ENCODE peak calls at places on chromosomes 7 and 10, in seven cellular contexts. One of them, this sample, is unnamed.

GRCh38 chr10:12685261-12685861 is 316.2 kb downstream of the CCDC3 start:
- DNase-seq in SK-N-SH: no peak
- DNase-seq in HCT116: no peak
- DNase-seq in GM12878: no peak
- DNase-seq in H1: no peak
- DNase-seq in K562: no peak
- DNase-seq in HepG2: no peak
- DNase-seq in this sample: no peak

GRCh38 chr10:69406302-69406811 is 10.4 kb downstream of the TACR2 start:
- DNase-seq in HCT116: no peak
- DNase-seq in GM12878: no peak
- DNase-seq in SK-N-SH: no peak
- DNase-seq in K562: no peak
- DNase-seq in H1: no peak
- DNase-seq in HepG2: no peak
- DNase-seq in this sample: no peak

GRCh38 chr10:132523561-132524442 is 13.8 kb upstream of the INPP5A start:
- DNase-seq in HepG2: no peak
- DNase-seq in K562: no peak
- DNase-seq in SK-N-SH: peak
- DNase-seq in GM12878: no peak
- DNase-seq in HCT116: no peak
- DNase-seq in H1: no peak
- DNase-seq in this sample: no peak

GRCh38 chr7:29592866-29593265 is 29.2 kb downstream of the PRR15 start:
- DNase-seq in H1: no peak
- DNase-seq in K562: no peak
- DNase-seq in SK-N-SH: no peak
- DNase-seq in HepG2: no peak
- DNase-seq in GM12878: no peak
- DNase-seq in HCT116: no peak
- DNase-seq in this sample: no peak

GRCh38 chr7:105782391-105783063 is 93.9 kb downstream of the ATXN7L1 start:
- DNase-seq in SK-N-SH: no peak
- DNase-seq in H1: no peak
- DNase-seq in K562: no peak
- DNase-seq in HepG2: no peak
- DNase-seq in GM12878: no peak
- DNase-seq in HCT116: no peak
- DNase-seq in this sample: no peak

GRCh38 chr10:29585488-29585976 is 49.2 kb downstream of the SVIL start:
- DNase-seq in HCT116: no peak
- DNase-seq in K562: no peak
- DNase-seq in H1: no peak
- DNase-seq in SK-N-SH: no peak
- DNase-seq in GM12878: no peak
- DNase-seq in HepG2: no peak
- DNase-seq in this sample: no peak

GRCh38 chr10:115379064-115379463 is 285.9 kb downstream of the ATRNL1 start:
- DNase-seq in HepG2: no peak
- DNase-seq in HCT116: no peak
- DNase-seq in H1: no peak
- DNase-seq in SK-N-SH: no peak
- DNase-seq in K562: no peak
- DNase-seq in GM12878: no peak
- DNase-seq in this sample: no peak

GRCh38 chr7:26653430-26653911 is 210.9 kb downstream of the SKAP2 start:
- DNase-seq in HepG2: no peak
- DNase-seq in SK-N-SH: no peak
- DNase-seq in GM12878: no peak
- DNase-seq in K562: no peak
- DNase-seq in H1: no peak
- DNase-seq in HCT116: no peak
- DNase-seq in this sample: peak

GRCh38 chr7:155230169-155230593 is 67.5 kb upstream of the INSIG1 start:
- DNase-seq in K562: no peak
- DNase-seq in HepG2: peak
- DNase-seq in GM12878: no peak
- DNase-seq in SK-N-SH: no peak
- DNase-seq in H1: no peak
- DNase-seq in HCT116: peak
- DNase-seq in this sample: peak

GRCh38 chr7:90629306-90629918 is 33.3 kb downstream of the CDK14 start:
- DNase-seq in HepG2: peak
- DNase-seq in SK-N-SH: peak
- DNase-seq in GM12878: peak
- DNase-seq in H1: no peak
- DNase-seq in K562: no peak
- DNase-seq in HCT116: peak
- DNase-seq in this sample: peak

GRCh38 chr7:39084344-39084743 is 106.6 kb downstream of the POU6F2 start:
- DNase-seq in H1: no peak
- DNase-seq in K562: no peak
- DNase-seq in HCT116: no peak
- DNase-seq in HepG2: peak
- DNase-seq in SK-N-SH: no peak
- DNase-seq in GM12878: no peak
- DNase-seq in this sample: no peak

GRCh38 chr7:3943779-3944520 is 642.9 kb downstream of the SDK1 start:
- DNase-seq in H1: no peak
- DNase-seq in SK-N-SH: no peak
- DNase-seq in K562: no peak
- DNase-seq in HCT116: no peak
- DNase-seq in HepG2: no peak
- DNase-seq in GM12878: no peak
- DNase-seq in this sample: no peak

GRCh38 chr10:109451879-109452278 is 471.4 kb downstream of the XPNPEP1 start:
- DNase-seq in HCT116: no peak
- DNase-seq in SK-N-SH: no peak
- DNase-seq in K562: no peak
- DNase-seq in H1: no peak
- DNase-seq in GM12878: no peak
- DNase-seq in HepG2: no peak
- DNase-seq in this sample: no peak

GRCh38 chr10:115948415-115948814 is 324.6 kb downstream of the GFRA1 start:
- DNase-seq in SK-N-SH: no peak
- DNase-seq in GM12878: no peak
- DNase-seq in HepG2: no peak
- DNase-seq in H1: no peak
- DNase-seq in K562: no peak
- DNase-seq in HCT116: no peak
- DNase-seq in this sample: peak

GRCh38 chr7:67346876-67347275 is 350.2 kb downstream of the TYW1 start:
- DNase-seq in K562: no peak
- DNase-seq in HepG2: no peak
- DNase-seq in H1: no peak
- DNase-seq in HCT116: no peak
- DNase-seq in GM12878: no peak
- DNase-seq in SK-N-SH: no peak
- DNase-seq in this sample: no peak

GRCh38 chr7:96388620-96389383 is 66.9 kb upstream of the SLC25A13 start:
- DNase-seq in SK-N-SH: no peak
- DNase-seq in H1: no peak
- DNase-seq in HepG2: no peak
- DNase-seq in HCT116: no peak
- DNase-seq in K562: no peak
- DNase-seq in GM12878: no peak
- DNase-seq in this sample: no peak

GRCh38 chr10:26480909-26481703 is 43.0 kb downstream of the APBB1IP start:
- DNase-seq in HCT116: no peak
- DNase-seq in SK-N-SH: no peak
- DNase-seq in H1: no peak
- DNase-seq in K562: no peak
- DNase-seq in GM12878: no peak
- DNase-seq in HepG2: no peak
- DNase-seq in this sample: no peak

GRCh38 chr10:47283101-47283630 is 16.8 kb upstream of the GDF10 start:
- DNase-seq in GM12878: no peak
- DNase-seq in SK-N-SH: no peak
- DNase-seq in K562: no peak
- DNase-seq in HCT116: no peak
- DNase-seq in HepG2: no peak
- DNase-seq in H1: no peak
- DNase-seq in this sample: no peak

GRCh38 chr7:158856883-158857668 is 718 bp downstream of the DYNC2I1 start:
- DNase-seq in K562: no peak
- DNase-seq in GM12878: no peak
- DNase-seq in SK-N-SH: no peak
- DNase-seq in H1: no peak
- DNase-seq in HepG2: no peak
- DNase-seq in HCT116: no peak
- DNase-seq in this sample: no peak

GRCh38 chr7:158860394-158860793 is 4.0 kb downstream of the DYNC2I1 start:
- DNase-seq in HCT116: no peak
- DNase-seq in GM12878: no peak
- DNase-seq in K562: no peak
- DNase-seq in SK-N-SH: no peak
- DNase-seq in HepG2: no peak
- DNase-seq in H1: no peak
- DNase-seq in this sample: no peak

GRCh38 chr7:158861004-158861787 is 4.8 kb downstream of the DYNC2I1 start:
- DNase-seq in HCT116: no peak
- DNase-seq in HepG2: no peak
- DNase-seq in H1: no peak
- DNase-seq in SK-N-SH: no peak
- DNase-seq in GM12878: no peak
- DNase-seq in K562: no peak
- DNase-seq in this sample: no peak

GRCh38 chr7:158861936-158862704 is 5.8 kb downstream of the DYNC2I1 start:
- DNase-seq in HCT116: no peak
- DNase-seq in SK-N-SH: no peak
- DNase-seq in GM12878: no peak
- DNase-seq in K562: no peak
- DNase-seq in H1: no peak
- DNase-seq in HepG2: no peak
- DNase-seq in this sample: no peak

GRCh38 chr7:158858592-158859503 is 2.5 kb downstream of the DYNC2I1 start:
- DNase-seq in K562: no peak
- DNase-seq in HCT116: peak
- DNase-seq in GM12878: no peak
- DNase-seq in HepG2: no peak
- DNase-seq in H1: no peak
- DNase-seq in SK-N-SH: no peak
- DNase-seq in this sample: no peak
- TF ChIP-seq JUND in K562: peak
- TF ChIP-seq JUND in HCT116: no peak
- TF ChIP-seq JUND in GM12878: no peak
- TF ChIP-seq JUND in HepG2: no peak
- TF ChIP-seq JUND in H1: no peak
- TF ChIP-seq JUND in SK-N-SH: no peak
- TF ChIP-seq JUND in this sample: no peak

DNA sequence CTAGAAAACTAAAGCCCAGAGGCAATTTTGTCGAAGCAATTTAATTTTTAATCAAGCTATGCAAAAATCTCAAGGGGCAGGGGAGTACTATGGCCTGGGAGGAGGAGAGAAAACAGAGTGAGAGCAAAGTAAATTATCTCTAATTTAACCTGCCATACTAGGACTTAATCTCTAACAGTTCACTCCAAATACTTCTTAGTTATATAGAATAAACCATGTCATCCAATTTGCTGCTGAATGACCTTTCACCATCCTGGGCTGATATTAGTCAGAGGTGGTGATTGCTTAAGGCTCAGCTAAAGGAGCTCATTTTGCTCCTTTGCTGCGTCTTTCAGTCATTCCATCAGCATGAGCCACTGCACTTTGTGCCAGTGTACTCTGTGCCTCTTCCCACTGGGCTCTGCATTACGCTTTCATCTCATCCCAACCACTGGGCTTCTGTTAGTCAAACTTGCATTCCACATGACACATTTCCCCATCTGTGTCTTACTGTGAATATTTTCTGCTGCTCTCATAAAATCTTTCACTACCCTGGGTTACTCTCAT is 84.2 kb downstream of the CD36 start:
- DNase-seq in GM12878: no peak
- DNase-seq in HCT116: peak
- DNase-seq in H1: peak
- DNase-seq in K562: no peak
- DNase-seq in HepG2: peak
- DNase-seq in SK-N-SH: no peak
- DNase-seq in this sample: no peak
- TF ChIP-seq JUND in GM12878: no peak
- TF ChIP-seq JUND in HCT116: peak
- TF ChIP-seq JUND in H1: no peak
- TF ChIP-seq JUND in K562: no peak
- TF ChIP-seq JUND in HepG2: no peak
- TF ChIP-seq JUND in SK-N-SH: peak
- TF ChIP-seq JUND in this sample: no peak

DNA sequence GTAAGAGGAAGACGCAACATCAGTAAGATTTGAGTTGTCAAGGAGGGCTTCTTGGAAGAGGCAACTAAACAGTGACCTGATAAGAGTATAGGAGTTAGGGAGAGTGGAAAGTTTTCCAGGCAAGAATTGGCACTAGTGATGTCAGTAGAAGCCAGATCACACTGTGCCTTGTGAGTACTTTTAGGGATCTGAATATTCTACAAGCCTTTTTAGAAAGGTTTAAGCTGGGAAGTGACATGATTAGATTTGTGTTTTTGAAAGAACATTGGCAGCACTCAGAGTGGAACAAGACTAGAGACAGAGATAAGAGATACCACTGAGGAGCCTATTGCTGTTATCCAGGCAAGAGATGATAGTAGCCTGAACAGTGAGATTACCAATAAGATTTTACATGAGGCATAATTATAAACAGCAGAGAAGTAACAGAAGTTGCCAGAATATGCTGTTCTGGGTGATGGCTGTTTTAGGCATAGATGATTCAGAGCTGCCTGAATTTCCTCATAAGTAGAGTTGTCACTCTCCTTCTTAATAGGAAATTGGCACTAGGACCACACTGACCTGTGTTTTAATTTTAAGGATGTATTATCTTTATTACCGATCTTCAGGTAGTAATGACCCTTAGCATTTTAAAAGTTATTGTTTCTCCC is 45.6 kb downstream of the NHLRC2 start:
- DNase-seq in K562: no peak
- DNase-seq in HepG2: no peak
- DNase-seq in H1: no peak
- DNase-seq in GM12878: no peak
- DNase-seq in SK-N-SH: peak
- DNase-seq in HCT116: no peak
- DNase-seq in this sample: no peak
- TF ChIP-seq JUND in K562: no peak
- TF ChIP-seq JUND in HepG2: no peak
- TF ChIP-seq JUND in H1: no peak
- TF ChIP-seq JUND in GM12878: no peak
- TF ChIP-seq JUND in SK-N-SH: no peak
- TF ChIP-seq JUND in HCT116: no peak
- TF ChIP-seq JUND in this sample: no peak

GRCh38 chr10:16643502-16643901 is 121.8 kb upstream of the C1QL3 start:
- DNase-seq in HepG2: no peak
- DNase-seq in GM12878: no peak
- DNase-seq in H1: no peak
- DNase-seq in HCT116: no peak
- DNase-seq in K562: no peak
- DNase-seq in SK-N-SH: no peak
- DNase-seq in this sample: no peak

GRCh38 chr10:16644146-16644545 is 122.5 kb upstream of the C1QL3 start:
- DNase-seq in HCT116: no peak
- DNase-seq in SK-N-SH: no peak
- DNase-seq in K562: no peak
- DNase-seq in GM12878: no peak
- DNase-seq in H1: no peak
- DNase-seq in HepG2: no peak
- DNase-seq in this sample: no peak

GRCh38 chr10:16640153-16640552 is 118.5 kb upstream of the C1QL3 start:
- DNase-seq in HCT116: no peak
- DNase-seq in H1: no peak
- DNase-seq in GM12878: no peak
- DNase-seq in HepG2: no peak
- DNase-seq in SK-N-SH: no peak
- DNase-seq in K562: no peak
- DNase-seq in this sample: no peak

GRCh38 chr10:16639457-16639856 is 117.8 kb upstream of the C1QL3 start:
- DNase-seq in HepG2: no peak
- DNase-seq in SK-N-SH: no peak
- DNase-seq in HCT116: no peak
- DNase-seq in H1: no peak
- DNase-seq in GM12878: no peak
- DNase-seq in K562: no peak
- DNase-seq in this sample: no peak
- TF ChIP-seq JUND in HepG2: no peak
- TF ChIP-seq JUND in SK-N-SH: no peak
- TF ChIP-seq JUND in HCT116: no peak
- TF ChIP-seq JUND in H1: no peak
- TF ChIP-seq JUND in GM12878: no peak
- TF ChIP-seq JUND in K562: no peak
- TF ChIP-seq JUND in this sample: no peak

This sample was measured in T47D.